ENCODE peak calls at places on chromosomes 3 and 15, in six cellular contexts. G is IMR-90, E is endodermal cell, A is fibroblast of lung, I is colonic mucosa, T is kidney. X is an unnamed sample.
A peak's percentile ranks its signal among the peaks of the same experiment; 100 is the strongest.

GRCh38 chr15:25087137-25087536 is 132.3 kb downstream of the SNRPN start:
- DNase-seq in T (no peak), G (no peak), E (peak; percentile 16), A (no peak), I (no peak), X (no peak)

GRCh38 chr15:55993804-55994539 is 560 bp upstream of the NEDD4 start:
- DNase-seq in A (peak; percentile 73), G (peak; percentile 68), T (no peak), E (peak; percentile 82), I (no peak), X (peak; percentile 54)

GRCh38 chr3:53195602-53196574 is 34.9 kb downstream of the PRKCD start:
- DNase-seq in A (peak; percentile 23), E (peak; percentile 91), G (peak; percentile 19), T (peak; percentile 76), I (peak; percentile 44), X (peak; percentile 70)

GRCh38 chr3:2511356-2511755 is 412.7 kb downstream of the CNTN4 start:
- DNase-seq in E (peak; percentile 48), G (no peak), A (no peak), T (no peak), I (no peak), X (no peak)

GRCh38 chr3:113659121-113659531 is 37.3 kb downstream of the USF3 start:
- DNase-seq in A (no peak), G (no peak), E (no peak), T (no peak), I (no peak), X (no peak)

GRCh38 chr15:39946862-39947261 is 12.9 kb downstream of the EIF2AK4 start:
- DNase-seq in A (peak; percentile 42), I (no peak), G (peak; percentile 41), E (no peak), T (no peak), X (no peak)

GRCh38 chr3:62246094-62246493 is 127.3 kb downstream of the FEZF2 start:
- DNase-seq in A (no peak), T (no peak), E (no peak), I (no peak), G (no peak), X (no peak)

GRCh38 chr3:57805674-57806073 is 49.6 kb downstream of the SLMAP start:
- DNase-seq in E (peak; percentile 56), G (peak; percentile 89), I (no peak), T (no peak), A (peak; percentile 86), X (no peak)

GRCh38 chr3:58214484-58215316 is 3.9 kb upstream of the DNASE1L3 start:
- DNase-seq in T (no peak), G (peak; percentile 42), E (peak; percentile 72), A (no peak), I (no peak), X (no peak)

GRCh38 chr15:89749951-89750559 is 994 bp downstream of the MESP1 start:
- DNase-seq in E (peak; percentile 67), A (no peak), I (no peak), T (peak; percentile 80), G (no peak), X (no peak)

GRCh38 chr15:85010472-85011209 is 29.0 kb downstream of the PDE8A start:
- DNase-seq in T (no peak), A (no peak), E (no peak), G (no peak), I (no peak), X (no peak)

GRCh38 chr3:15629860-15630597 is 28.5 kb downstream of the BTD start:
- DNase-seq in T (no peak), E (peak; percentile 73), A (peak; percentile 77), I (peak; percentile 71), G (peak; percentile 89), X (peak; percentile 40)

GRCh38 chr3:83002869-83003445 is 1241.5 kb upstream of the GBE1 start:
- DNase-seq in G (no peak), T (no peak), E (no peak), I (no peak), A (no peak), X (no peak)

GRCh38 chr3:36763111-36763849 is 1.1 kb downstream of the DCLK3 start:
- DNase-seq in A (no peak), T (no peak), G (no peak), E (peak; percentile 77), I (no peak), X (no peak)

GRCh38 chr15:68833734-68834334 is 13.1 kb upstream of the ANP32A start:
- DNase-seq in T (no peak), I (no peak), A (no peak), E (no peak), G (no peak), X (no peak)

GRCh38 chr15:90388462-90389182 is 580 bp downstream of the IQGAP1 start:
- DNase-seq in G (peak; percentile 41), A (peak; percentile 59), E (peak; percentile 79), T (peak; percentile 91), I (peak; percentile 75), X (peak; percentile 35)

GRCh38 chr15:22871481-22872076 is 33.1 kb downstream of the NIPA2 start:
- DNase-seq in T (no peak), A (no peak), G (no peak), E (no peak), I (no peak), X (no peak)

GRCh38 chr3:98961161-98962155 is 60.0 kb upstream of the DCBLD2 start:
- DNase-seq in T (no peak), I (no peak), E (no peak), A (peak; percentile 88), G (peak; percentile 88), X (no peak)

GRCh38 chr3:118818386-118818785 is 216.3 kb downstream of the IGSF11 start:
- DNase-seq in T (no peak), E (no peak), G (peak; percentile 32), I (no peak), A (peak; percentile 48), X (no peak)

GRCh38 chr3:165526367-165526766 is 310.9 kb downstream of the BCHE start:
- DNase-seq in G (no peak), I (no peak), A (no peak), T (no peak), E (peak; percentile 78), X (no peak)

GRCh38 chr15:51380999-51381806 is 39.7 kb downstream of the GLDN start:
- DNase-seq in T (no peak), E (peak; percentile 84), G (peak; percentile 64), A (peak; percentile 57), I (peak; percentile 67), X (peak; percentile 65)

DNA sequence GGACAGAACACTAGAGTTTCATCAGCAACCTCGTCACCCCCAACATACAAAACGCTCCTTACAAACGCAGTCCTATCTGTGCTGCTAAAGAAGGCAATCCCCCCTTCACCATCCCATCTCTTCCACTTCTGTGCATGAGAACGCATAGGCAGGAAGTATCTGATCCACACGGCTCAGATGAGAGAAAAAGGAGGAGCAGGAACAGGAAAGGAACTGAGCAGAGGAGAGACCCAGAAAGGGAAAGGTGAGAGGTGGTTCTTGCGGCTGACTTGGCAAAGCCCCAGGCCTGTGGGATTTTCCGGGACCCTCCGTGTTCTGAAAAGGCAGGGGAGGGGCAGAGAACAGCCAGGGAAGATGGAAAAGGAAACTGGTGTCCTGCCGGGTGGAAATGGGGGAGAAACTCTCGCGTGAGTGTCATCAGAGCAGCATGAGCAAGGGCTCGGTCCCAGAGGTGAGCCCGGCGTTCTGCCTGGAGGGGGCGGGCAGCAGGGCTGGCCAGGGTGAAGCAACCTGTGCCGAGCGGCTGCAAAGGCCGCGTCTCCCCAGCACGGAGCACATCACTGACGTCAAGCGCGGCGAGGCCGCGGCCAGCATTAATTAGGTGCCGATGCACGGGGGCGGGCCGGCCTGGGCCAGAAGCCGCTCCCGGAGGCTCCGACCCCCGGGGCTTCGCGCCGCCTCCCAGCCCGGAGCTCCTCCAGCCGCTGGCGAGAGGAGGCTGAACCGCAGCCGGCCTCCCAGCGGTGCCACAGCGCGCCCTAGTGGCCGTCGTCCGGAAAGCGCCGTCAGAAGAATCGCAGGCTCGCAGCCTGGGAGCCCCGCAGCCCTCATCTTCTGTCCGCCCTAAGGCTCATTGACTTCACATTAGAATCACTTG is 35.8 kb downstream of the CPN2 start:
- DNase-seq in I (peak; percentile 88), T (peak; percentile 97), G (peak; percentile 63), E (peak; percentile 97), A (peak; percentile 86), X (peak; percentile 91)
- H3K9ac ChIP-seq in I (peak overlapping the region; percentile 70), T (no peak overlapping the region), G (peak overlapping the region; percentile 8), E (no peak overlapping the region), A (peak overlapping the region; percentile 39), X (peak overlapping the region; percentile 83)

DNA sequence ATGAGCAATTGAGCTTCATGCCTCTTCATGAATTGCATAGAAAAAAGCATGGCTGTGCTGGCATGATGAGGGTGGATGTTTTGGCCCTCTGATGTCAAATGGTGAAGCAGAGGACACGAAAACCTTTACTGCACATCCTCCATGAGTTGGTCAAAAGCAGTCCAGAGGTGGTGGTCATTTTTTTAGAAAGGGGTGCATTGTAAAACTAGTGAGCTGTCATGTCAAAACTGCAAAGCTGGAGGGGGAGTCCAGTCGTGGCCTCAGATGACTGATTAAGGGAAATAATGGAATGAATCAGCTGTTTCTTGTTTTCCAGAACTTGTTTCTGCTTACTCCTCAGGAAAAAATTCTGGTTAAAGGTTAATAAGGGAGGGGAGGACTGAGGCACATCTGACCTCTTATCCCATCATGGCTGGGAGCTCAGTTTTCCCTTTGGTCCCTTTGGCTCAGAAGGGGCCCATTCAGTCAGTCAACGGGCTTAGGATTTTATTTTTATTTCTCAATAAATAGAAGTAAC is 276.8 kb downstream of the CHL1 start:
- DNase-seq in T (no peak), I (no peak), E (no peak), G (no peak), A (no peak), X (no peak)
- H3K9me3 ChIP-seq in T (no peaks in the 10 kb centered on the region), I (no peaks in the 10 kb centered on the region), E (peaks cover 87% of the 10 kb centered on the region), G (peaks cover 4% of the 10 kb centered on the region), A (no peaks in the 10 kb centered on the region), X (no peaks in the 10 kb centered on the region)

DNA sequence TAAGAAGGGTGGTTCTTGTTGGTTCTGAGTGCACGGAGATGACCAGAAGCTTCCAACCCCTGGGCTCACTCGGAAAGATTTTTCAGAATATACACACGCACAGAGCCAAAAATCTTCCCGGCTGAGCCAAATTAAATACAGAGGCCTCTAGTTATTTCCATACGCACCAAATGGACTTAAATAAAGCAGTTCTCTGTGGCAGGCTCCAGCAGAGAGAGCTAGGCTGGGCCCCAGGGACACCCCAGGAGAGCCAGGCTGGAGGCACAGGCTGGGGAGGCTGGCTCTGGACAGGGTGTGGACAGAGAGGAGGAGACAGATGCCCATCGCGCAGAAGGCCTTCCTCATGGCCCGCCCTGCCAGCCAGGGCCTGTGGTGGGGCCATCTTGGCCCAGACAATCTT is 115.9 kb downstream of the IQSEC1 start:
- DNase-seq in T (peak; percentile 35), A (no peak), G (no peak), I (no peak), E (no peak), X (no peak)
- H3K9ac ChIP-seq in T (no peak overlapping the region), A (no peak overlapping the region), G (no peak overlapping the region), I (no peak overlapping the region), E (no peak overlapping the region), X (no peak overlapping the region)

DNA sequence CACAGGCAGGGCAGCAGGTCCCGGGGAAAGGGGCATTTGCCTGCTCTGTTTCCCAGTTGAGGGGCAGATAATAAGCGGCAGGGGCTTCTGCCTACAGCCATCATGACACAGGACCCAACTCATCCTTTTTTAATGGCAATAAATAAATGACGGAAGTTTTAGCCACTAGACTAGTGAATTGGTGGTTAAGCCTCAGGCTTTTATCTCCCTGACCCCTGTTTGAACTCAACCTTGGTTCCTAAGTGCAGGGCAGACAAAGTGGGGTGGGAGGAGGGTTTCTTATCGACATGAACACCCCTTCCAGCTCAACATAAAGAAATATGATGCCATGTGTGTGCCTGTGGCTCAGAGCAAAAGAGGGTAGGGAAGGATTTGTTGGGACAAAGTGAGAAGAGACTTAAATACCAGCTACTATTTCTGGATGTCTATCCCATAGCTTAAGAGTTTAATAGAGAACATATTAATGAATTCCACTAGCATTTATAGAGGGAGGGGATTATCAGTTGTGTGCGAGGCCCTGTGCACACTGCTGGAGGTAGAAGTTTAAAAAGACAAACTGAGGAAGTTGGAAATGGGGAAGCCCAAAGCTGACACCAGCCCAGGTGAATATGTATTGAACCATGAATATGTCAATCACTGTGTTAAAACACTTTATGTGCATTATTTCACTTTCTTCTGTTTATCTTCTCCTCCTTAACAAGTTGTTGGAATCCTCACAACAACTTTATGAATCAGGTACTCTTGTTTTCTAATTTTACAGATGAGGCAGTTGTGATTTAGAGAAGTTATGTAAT is 939.4 kb downstream of the MCTP2 start:
- DNase-seq in E (no peak), A (no peak), G (no peak), I (no peak), T (no peak), X (no peak)
- H3K9me3 ChIP-seq in E (no peaks in the 10 kb centered on the region), A (no peaks in the 10 kb centered on the region), G (no peaks in the 10 kb centered on the region), I (no peaks in the 10 kb centered on the region), T (no peaks in the 10 kb centered on the region), X (no peaks in the 10 kb centered on the region)